ENCODE peak calls at places on chromosomes 5 and 9, in eight cellular contexts. J is ovary, B is transverse colon, W is uterus, X is stomach, E is body of pancreas, P is IMR-90, N is suprapubic skin. K is an unnamed sample.

GRCh38 chr9:15144567-15145174 is 162.3 kb downstream of the TTC39B start:
- DNase-seq in J (no peak), B (no peak), W (no peak), X (no peak), E (no peak), P (no peak), N (no peak), K (no peak)

GRCh38 chr9:114037249-114037648 is 40.9 kb downstream of the AMBP start:
- DNase-seq in J (no peak), B (no peak), W (no peak), X (no peak), E (peak; percentile 2), P (no peak), N (no peak), K (no peak)

GRCh38 chr9:3403315-3403714 is 122.5 kb downstream of the RFX3 start:
- DNase-seq in J (no peak), B (no peak), W (no peak), X (no peak), E (no peak), P (no peak), N (no peak), K (no peak)

GRCh38 chr5:31382051-31382878 is 149.6 kb downstream of the DROSHA start:
- DNase-seq in J (no peak), B (no peak), W (no peak), X (no peak), E (no peak), P (peak; percentile 66), N (no peak), K (no peak)

GRCh38 chr5:153523196-153523595 is 32.7 kb downstream of the GRIA1 start:
- DNase-seq in J (no peak), B (no peak), W (no peak), X (no peak), E (no peak), P (peak; percentile 51), N (no peak), K (no peak)

GRCh38 chr9:21616082-21616778 is 134.1 kb upstream of the IFNE start:
- DNase-seq in J (no peak), B (no peak), W (no peak), X (no peak), E (no peak), P (peak; percentile 98), N (no peak), K (no peak)

GRCh38 chr9:93821307-93821703 is 133.8 kb downstream of the BARX1 start:
- DNase-seq in J (no peak), B (no peak), W (no peak), X (no peak), E (no peak), P (no peak), N (no peak), K (no peak)

GRCh38 chr5:35248843-35249780 is 18.8 kb upstream of the PRLR start:
- DNase-seq in J (no peak), B (no peak), W (no peak), X (no peak), E (no peak), P (peak; percentile 8), N (no peak), K (no peak)

GRCh38 chr5:19042106-19042505 is 945.9 kb downstream of the CDH18 start:
- DNase-seq in J (no peak), B (no peak), W (no peak), X (no peak), E (no peak), P (no peak), N (no peak), K (no peak)

GRCh38 chr9:71243951-71244350 is 122.5 kb upstream of the TRPM3 start:
- DNase-seq in J (no peak), B (no peak), W (no peak), X (no peak), E (no peak), P (no peak), N (no peak), K (no peak)

GRCh38 chr9:27337833-27338526 is 41.0 kb upstream of the EQTN start:
- DNase-seq in J (no peak), B (peak; percentile 33), W (no peak), X (peak; percentile 41), E (no peak), P (no peak), N (no peak), K (no peak)

GRCh38 chr5:115379622-115380344 is 83.3 kb upstream of the CCDC112 start:
- DNase-seq in J (no peak), B (peak; percentile 32), W (no peak), X (peak; percentile 75), E (peak; percentile 79), P (no peak), N (no peak), K (no peak)

GRCh38 chr5:65483474-65484346 is 2.0 kb upstream of the ADAMTS6 start:
- DNase-seq in J (no peak), B (no peak), W (no peak), X (no peak), E (no peak), P (peak; percentile 86), N (no peak), K (no peak)

GRCh38 chr9:14993891-14994554 is 83.8 kb upstream of the FREM1 start:
- DNase-seq in J (no peak), B (no peak), W (no peak), X (no peak), E (no peak), P (no peak), N (no peak), K (no peak)

GRCh38 chr5:73506459-73506955 is 8.3 kb downstream of the BTF3 start:
- DNase-seq in J (no peak), B (no peak), W (no peak), X (no peak), E (no peak), P (no peak), N (no peak), K (no peak)

DNA sequence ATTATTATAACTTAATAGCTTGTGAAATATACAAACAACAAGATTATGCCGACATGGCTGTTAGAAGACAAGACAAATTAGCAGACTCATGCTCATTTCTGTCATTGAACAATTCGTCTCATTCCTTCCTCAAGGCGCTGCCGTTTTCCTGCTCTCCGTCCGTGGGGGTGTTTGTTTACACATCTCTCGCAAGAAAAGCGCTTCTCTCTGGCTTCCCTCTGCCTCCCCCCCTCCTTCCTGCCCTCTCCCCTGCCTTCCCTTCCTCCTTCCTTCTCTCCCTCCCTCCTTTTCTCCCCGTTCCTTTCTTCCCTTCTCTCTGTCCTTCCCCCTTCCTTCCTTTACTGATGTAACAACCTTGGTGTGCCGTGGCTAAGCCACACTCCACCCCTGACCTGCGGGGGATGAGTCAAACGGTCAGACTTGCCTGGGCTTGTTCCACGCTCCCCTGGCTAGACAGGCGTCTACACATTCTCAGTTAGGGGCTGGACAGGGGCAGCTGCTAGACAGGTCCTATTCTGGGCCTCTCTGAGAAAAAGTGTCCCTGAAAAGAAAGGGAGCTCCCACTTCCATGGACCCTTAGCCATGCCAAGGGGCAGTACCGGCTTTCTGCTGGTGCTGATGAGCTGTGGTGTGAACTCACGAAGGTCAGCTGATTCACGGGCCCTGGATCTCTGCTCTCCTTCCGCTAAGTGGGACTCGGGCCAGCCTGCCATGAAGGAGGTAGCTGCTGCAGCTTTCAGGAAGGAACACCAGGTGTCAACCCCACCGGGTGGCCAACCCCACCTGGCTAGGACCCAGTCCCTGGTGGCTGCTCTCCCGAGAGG is 32.0 kb upstream of the SPTLC1 start:
- DNase-seq in J (peak; percentile 79), B (peak; percentile 41), W (peak; percentile 81), X (no peak), E (peak; percentile 61), P (peak; percentile 94), N (no peak), K (no peak)
- H3K4me3 ChIP-seq in J (no peak overlapping the region), B (no peak overlapping the region), W (no peak overlapping the region), X (no peak overlapping the region), E (no peak overlapping the region), P (no peak overlapping the region), N (peak overlapping the region; percentile 31), K (no peak overlapping the region)

GRCh38 chr9:23438299-23438907 is 387.6 kb downstream of the ELAVL2 start:
- DNase-seq in J (no peak), B (no peak), W (no peak), X (no peak), E (no peak), P (no peak), N (no peak), K (no peak)
- H3K27ac ChIP-seq in J (no peak overlapping the region), B (peak overlapping the region; percentile 24), W (no peak overlapping the region), X (no peak overlapping the region), E (no peak overlapping the region), P (no peak overlapping the region), N (no peak overlapping the region), K (no peak overlapping the region)

DNA sequence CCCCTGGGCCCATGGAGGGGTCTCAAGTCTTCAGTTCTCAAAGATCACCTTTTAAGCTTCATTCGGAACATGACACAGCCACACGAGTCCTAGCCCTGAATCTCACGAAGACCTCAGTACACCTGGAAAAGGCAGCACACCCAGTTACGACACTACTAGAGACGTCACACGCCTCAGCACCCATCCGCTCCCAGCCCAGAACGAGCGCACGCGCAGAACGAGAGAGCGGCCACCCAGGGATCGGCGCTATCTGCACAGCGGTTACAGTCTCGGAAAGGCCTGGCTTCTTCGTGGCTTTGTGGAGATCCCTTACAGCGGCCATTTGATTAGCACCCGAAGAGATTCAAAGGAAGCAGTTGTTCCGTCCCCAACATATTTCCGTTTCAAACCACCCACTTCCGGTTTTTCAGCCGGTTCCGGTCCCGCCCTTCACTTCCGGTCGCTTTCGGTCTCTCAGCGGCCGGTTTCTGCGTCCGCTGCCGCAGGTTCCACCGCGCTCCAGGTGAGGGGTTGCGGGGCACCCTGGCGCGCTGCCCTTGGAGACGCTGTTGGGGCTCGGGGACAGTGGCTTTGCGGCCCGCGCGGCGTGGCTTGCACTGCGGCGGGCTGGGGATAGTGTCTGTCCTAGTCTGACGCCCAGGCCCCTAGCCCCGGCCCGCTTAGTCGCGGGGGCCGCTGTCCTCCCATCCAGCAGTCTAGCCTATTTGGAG is at the start of gene UBLCP1:
- DNase-seq in J (peak; percentile 73), B (peak; percentile 85), W (peak; percentile 76), X (peak; percentile 84), E (peak; percentile 79), P (peak; percentile 73), N (peak; percentile 90), K (peak; percentile 41)
- TF ChIP-seq POLR2A in J (peak; percentile 62), B (peak; percentile 44), W (peak; percentile 50), X (no peak), E (peak; percentile 66), P (peak; percentile 68), N (peak; percentile 45), K (peak; percentile 16)

GRCh38 chr5:143384865-143385657 is 18.4 kb downstream of the NR3C1 start:
- DNase-seq in J (no peak), B (no peak), W (no peak), X (no peak), E (no peak), P (no peak), N (no peak), K (no peak)

GRCh38 chr5:143386725-143387124 is 16.8 kb downstream of the NR3C1 start:
- DNase-seq in J (no peak), B (no peak), W (no peak), X (no peak), E (no peak), P (peak; percentile 70), N (no peak), K (no peak)

GRCh38 chr5:143383988-143384387 is 19.5 kb downstream of the NR3C1 start:
- DNase-seq in J (no peak), B (no peak), W (no peak), X (no peak), E (no peak), P (no peak), N (no peak), K (no peak)
- H3K4me3 ChIP-seq in J (no peak overlapping the region), B (no peak overlapping the region), W (no peak overlapping the region), X (no peak overlapping the region), E (no peak overlapping the region), P (no peak overlapping the region), N (no peak overlapping the region), K (no peak overlapping the region)

K was measured in tibial nerve.